ENCODE peak calls at places on chromosomes 4 and X, in nine cellular contexts. E, Z, U, Q, N, G, F, P and X are unnamed samples.

GRCh38 chr4:38106886-38107514 is 146.8 kb downstream of the PTTG2 start:
- DNase-seq in E (no peak), Z (no peak), U (no peak), Q (no peak), N (no peak), G (no peak), F (no peak), P (no peak), X (no peak)

GRCh38 chr4:44927361-44928061 is 201.2 kb upstream of the GNPDA2 start:
- DNase-seq in E (peak), Z (peak), U (peak), Q (no peak), N (no peak), G (peak), F (no peak), P (no peak), X (no peak)

GRCh38 chr4:1329408-1330371 is 17.3 kb upstream of the UVSSA start:
- DNase-seq in E (no peak), Z (no peak), U (no peak), Q (no peak), N (no peak), G (peak), F (no peak), P (no peak), X (no peak)

GRCh38 chr4:79869597-79870336 is 203.3 kb downstream of the ANTXR2 start:
- DNase-seq in E (no peak), Z (no peak), U (no peak), Q (no peak), N (no peak), G (peak), F (no peak), P (no peak), X (no peak)

GRCh38 chr4:43987331-43987944 is 461.2 kb downstream of the KCTD8 start:
- DNase-seq in E (no peak), Z (no peak), U (no peak), Q (no peak), N (no peak), G (no peak), F (no peak), P (no peak), X (no peak)

GRCh38 chr4:114615435-114615834 is 16.8 kb downstream of the UGT8 start:
- DNase-seq in E (peak), Z (no peak), U (no peak), Q (no peak), N (no peak), G (no peak), F (no peak), P (no peak), X (no peak)

GRCh38 chr4:24274401-24275035 is 309.8 kb downstream of the DHX15 start:
- DNase-seq in E (no peak), Z (no peak), U (no peak), Q (no peak), N (no peak), G (peak), F (no peak), P (no peak), X (no peak)

GRCh38 chrX:130339408-130340222 is at the start of gene SLC25A14:
- DNase-seq in E (peak), Z (peak), U (peak), Q (peak), N (peak), G (peak), F (peak), P (peak), X (peak)

GRCh38 chrX:12819231-12819630 is 28.0 kb downstream of the PRPS2 start:
- DNase-seq in E (peak), Z (no peak), U (no peak), Q (no peak), N (no peak), G (no peak), F (no peak), P (no peak), X (no peak)

GRCh38 chr4:42566835-42567234 is 90.1 kb downstream of the ATP8A1 start:
- DNase-seq in E (no peak), Z (no peak), U (no peak), Q (no peak), N (no peak), G (no peak), F (no peak), P (no peak), X (no peak)

GRCh38 chr4:37682701-37683401 is 3.3 kb downstream of the RELL1 start:
- DNase-seq in E (no peak), Z (no peak), U (no peak), Q (no peak), N (no peak), G (no peak), F (no peak), P (no peak), X (no peak)